ENCODE peak calls at places on chromosomes 11 and 22, in ten cellular contexts. One of them, this sample, is unnamed.

GRCh38 chr22:49803667-49804375 is 23.9 kb downstream of the BRD1 start:
- DNase-seq in fibroblast of the conjunctiva: no peak
- DNase-seq in NCI-H1436 treated with DMSO at 0.1 percent for 48 hours: no peak
- DNase-seq in DMS79 treated with DMSO at 0.1 percent for 48 hours: no peak
- DNase-seq in WTC11: no peak
- DNase-seq in heart right ventricle: no peak
- DNase-seq in activated CD8-positive, alpha-beta memory T cell treated with anti-CD3 and anti-CD28 coated beads, Interleukin-2, amount 50 U/mL, for 48 hours: no peak
- DNase-seq in retinal pigment epithelial cell: no peak
- DNase-seq in AG20443: no peak
- DNase-seq in stimulated activated CD4-positive, alpha-beta T cell treated with anti-CD3 and anti-CD28 coated beads, Interleukin-1b, Interleukin-23, amount 100 ng/mL, for 4 hours: no peak
- DNase-seq in this sample: no peak

GRCh38 chr11:125948278-125949051 is 2.6 kb downstream of the VSIG10L2 start:
- DNase-seq in fibroblast of the conjunctiva: no peak
- DNase-seq in NCI-H1436 treated with DMSO at 0.1 percent for 48 hours: no peak
- DNase-seq in DMS79 treated with DMSO at 0.1 percent for 48 hours: no peak
- DNase-seq in WTC11: no peak
- DNase-seq in heart right ventricle: no peak
- DNase-seq in activated CD8-positive, alpha-beta memory T cell treated with anti-CD3 and anti-CD28 coated beads, Interleukin-2, amount 50 U/mL, for 48 hours: no peak
- DNase-seq in retinal pigment epithelial cell: no peak
- DNase-seq in AG20443: no peak
- DNase-seq in stimulated activated CD4-positive, alpha-beta T cell treated with anti-CD3 and anti-CD28 coated beads, Interleukin-1b, Interleukin-23, amount 100 ng/mL, for 4 hours: no peak
- DNase-seq in this sample: peak; percentile 22

GRCh38 chr11:72793081-72793451 is 781 bp downstream of the STARD10 start:
- DNase-seq in fibroblast of the conjunctiva: no peak
- DNase-seq in NCI-H1436 treated with DMSO at 0.1 percent for 48 hours: no peak
- DNase-seq in DMS79 treated with DMSO at 0.1 percent for 48 hours: no peak
- DNase-seq in WTC11: no peak
- DNase-seq in heart right ventricle: no peak
- DNase-seq in activated CD8-positive, alpha-beta memory T cell treated with anti-CD3 and anti-CD28 coated beads, Interleukin-2, amount 50 U/mL, for 48 hours: no peak
- DNase-seq in retinal pigment epithelial cell: no peak
- DNase-seq in AG20443: no peak
- DNase-seq in stimulated activated CD4-positive, alpha-beta T cell treated with anti-CD3 and anti-CD28 coated beads, Interleukin-1b, Interleukin-23, amount 100 ng/mL, for 4 hours: no peak
- DNase-seq in this sample: no peak

GRCh38 chr11:121367434-121367833 is 74.9 kb downstream of the SC5D start:
- DNase-seq in fibroblast of the conjunctiva: no peak
- DNase-seq in NCI-H1436 treated with DMSO at 0.1 percent for 48 hours: no peak
- DNase-seq in DMS79 treated with DMSO at 0.1 percent for 48 hours: peak; percentile 99
- DNase-seq in WTC11: no peak
- DNase-seq in heart right ventricle: no peak
- DNase-seq in activated CD8-positive, alpha-beta memory T cell treated with anti-CD3 and anti-CD28 coated beads, Interleukin-2, amount 50 U/mL, for 48 hours: no peak
- DNase-seq in retinal pigment epithelial cell: no peak
- DNase-seq in AG20443: no peak
- DNase-seq in stimulated activated CD4-positive, alpha-beta T cell treated with anti-CD3 and anti-CD28 coated beads, Interleukin-1b, Interleukin-23, amount 100 ng/mL, for 4 hours: no peak
- DNase-seq in this sample: no peak

GRCh38 chr22:24585461-24585860 is 7.4 kb downstream of the LRRC75B start:
- DNase-seq in fibroblast of the conjunctiva: no peak
- DNase-seq in NCI-H1436 treated with DMSO at 0.1 percent for 48 hours: no peak
- DNase-seq in DMS79 treated with DMSO at 0.1 percent for 48 hours: no peak
- DNase-seq in WTC11: no peak
- DNase-seq in heart right ventricle: no peak
- DNase-seq in activated CD8-positive, alpha-beta memory T cell treated with anti-CD3 and anti-CD28 coated beads, Interleukin-2, amount 50 U/mL, for 48 hours: no peak
- DNase-seq in retinal pigment epithelial cell: no peak
- DNase-seq in AG20443: no peak
- DNase-seq in stimulated activated CD4-positive, alpha-beta T cell treated with anti-CD3 and anti-CD28 coated beads, Interleukin-1b, Interleukin-23, amount 100 ng/mL, for 4 hours: no peak
- DNase-seq in this sample: no peak

GRCh38 chr11:77619576-77620198 is 17.9 kb downstream of the CLNS1A start:
- DNase-seq in fibroblast of the conjunctiva: peak; percentile 20
- DNase-seq in NCI-H1436 treated with DMSO at 0.1 percent for 48 hours: no peak
- DNase-seq in DMS79 treated with DMSO at 0.1 percent for 48 hours: peak; percentile 70
- DNase-seq in WTC11: no peak
- DNase-seq in heart right ventricle: no peak
- DNase-seq in activated CD8-positive, alpha-beta memory T cell treated with anti-CD3 and anti-CD28 coated beads, Interleukin-2, amount 50 U/mL, for 48 hours: no peak
- DNase-seq in retinal pigment epithelial cell: no peak
- DNase-seq in AG20443: peak; percentile 17
- DNase-seq in stimulated activated CD4-positive, alpha-beta T cell treated with anti-CD3 and anti-CD28 coated beads, Interleukin-1b, Interleukin-23, amount 100 ng/mL, for 4 hours: no peak
- DNase-seq in this sample: peak; percentile 40

GRCh38 chr11:117479372-117479771 is 151.7 kb downstream of the CEP164 start:
- DNase-seq in fibroblast of the conjunctiva: no peak
- DNase-seq in NCI-H1436 treated with DMSO at 0.1 percent for 48 hours: no peak
- DNase-seq in DMS79 treated with DMSO at 0.1 percent for 48 hours: no peak
- DNase-seq in WTC11: peak; percentile 63
- DNase-seq in heart right ventricle: no peak
- DNase-seq in activated CD8-positive, alpha-beta memory T cell treated with anti-CD3 and anti-CD28 coated beads, Interleukin-2, amount 50 U/mL, for 48 hours: no peak
- DNase-seq in retinal pigment epithelial cell: no peak
- DNase-seq in AG20443: no peak
- DNase-seq in stimulated activated CD4-positive, alpha-beta T cell treated with anti-CD3 and anti-CD28 coated beads, Interleukin-1b, Interleukin-23, amount 100 ng/mL, for 4 hours: no peak
- DNase-seq in this sample: no peak

GRCh38 chr11:118917488-118918127 is 8.1 kb downstream of the BCL9L start:
- DNase-seq in fibroblast of the conjunctiva: peak; percentile 90
- DNase-seq in NCI-H1436 treated with DMSO at 0.1 percent for 48 hours: no peak
- DNase-seq in DMS79 treated with DMSO at 0.1 percent for 48 hours: peak; percentile 73
- DNase-seq in WTC11: no peak
- DNase-seq in heart right ventricle: peak; percentile 50
- DNase-seq in activated CD8-positive, alpha-beta memory T cell treated with anti-CD3 and anti-CD28 coated beads, Interleukin-2, amount 50 U/mL, for 48 hours: no peak
- DNase-seq in retinal pigment epithelial cell: no peak
- DNase-seq in AG20443: peak; percentile 70
- DNase-seq in stimulated activated CD4-positive, alpha-beta T cell treated with anti-CD3 and anti-CD28 coated beads, Interleukin-1b, Interleukin-23, amount 100 ng/mL, for 4 hours: peak; percentile 44
- DNase-seq in this sample: peak; percentile 76

GRCh38 chr11:34749666-34750659 is 129.1 kb downstream of the EHF start:
- DNase-seq in fibroblast of the conjunctiva: peak; percentile 94
- DNase-seq in NCI-H1436 treated with DMSO at 0.1 percent for 48 hours: no peak
- DNase-seq in DMS79 treated with DMSO at 0.1 percent for 48 hours: peak; percentile 59
- DNase-seq in WTC11: no peak
- DNase-seq in heart right ventricle: no peak
- DNase-seq in activated CD8-positive, alpha-beta memory T cell treated with anti-CD3 and anti-CD28 coated beads, Interleukin-2, amount 50 U/mL, for 48 hours: no peak
- DNase-seq in retinal pigment epithelial cell: peak; percentile 94
- DNase-seq in AG20443: peak; percentile 76
- DNase-seq in stimulated activated CD4-positive, alpha-beta T cell treated with anti-CD3 and anti-CD28 coated beads, Interleukin-1b, Interleukin-23, amount 100 ng/mL, for 4 hours: no peak
- DNase-seq in this sample: peak; percentile 77

GRCh38 chr22:47551438-47551788 is 789.0 kb downstream of the TBC1D22A start:
- DNase-seq in fibroblast of the conjunctiva: no peak
- DNase-seq in NCI-H1436 treated with DMSO at 0.1 percent for 48 hours: no peak
- DNase-seq in DMS79 treated with DMSO at 0.1 percent for 48 hours: no peak
- DNase-seq in WTC11: no peak
- DNase-seq in heart right ventricle: no peak
- DNase-seq in activated CD8-positive, alpha-beta memory T cell treated with anti-CD3 and anti-CD28 coated beads, Interleukin-2, amount 50 U/mL, for 48 hours: peak; percentile 3
- DNase-seq in retinal pigment epithelial cell: no peak
- DNase-seq in AG20443: no peak
- DNase-seq in stimulated activated CD4-positive, alpha-beta T cell treated with anti-CD3 and anti-CD28 coated beads, Interleukin-1b, Interleukin-23, amount 100 ng/mL, for 4 hours: no peak
- DNase-seq in this sample: no peak